ENCODE peak calls at places on chromosomes 13 and 19, in eight cellular contexts. One of them, this sample, is unnamed.

GRCh38 chr19:7917292-7918061 is 2.7 kb upstream of the SNAPC2 start:
- DNase-seq in heart left ventricle: no peak
- DNase-seq in AG09309: no peak
- DNase-seq in breast epithelium: no peak
- DNase-seq in keratinocyte: no peak
- DNase-seq in adrenal gland: no peak
- DNase-seq in heart right ventricle: no peak
- DNase-seq in fibroblast of mammary gland: peak
- DNase-seq in this sample: no peak

GRCh38 chr13:51804295-51805172 is 571 bp upstream of the DHRS12 start:
- DNase-seq in heart left ventricle: peak
- DNase-seq in AG09309: no peak
- DNase-seq in breast epithelium: peak
- DNase-seq in keratinocyte: no peak
- DNase-seq in adrenal gland: no peak
- DNase-seq in heart right ventricle: peak
- DNase-seq in fibroblast of mammary gland: no peak
- DNase-seq in this sample: no peak

GRCh38 chr13:59490651-59491050 is 673.1 kb downstream of the DIAPH3 start:
- DNase-seq in heart left ventricle: no peak
- DNase-seq in AG09309: no peak
- DNase-seq in breast epithelium: no peak
- DNase-seq in keratinocyte: no peak
- DNase-seq in adrenal gland: no peak
- DNase-seq in heart right ventricle: no peak
- DNase-seq in fibroblast of mammary gland: no peak
- DNase-seq in this sample: no peak

GRCh38 chr19:15180451-15181390 is 20.1 kb downstream of the NOTCH3 start:
- DNase-seq in heart left ventricle: peak
- DNase-seq in AG09309: no peak
- DNase-seq in breast epithelium: no peak
- DNase-seq in keratinocyte: no peak
- DNase-seq in adrenal gland: peak
- DNase-seq in heart right ventricle: peak
- DNase-seq in fibroblast of mammary gland: no peak
- DNase-seq in this sample: no peak

GRCh38 chr19:37519890-37520289 is 13.2 kb downstream of the ZNF793 start:
- DNase-seq in heart left ventricle: no peak
- DNase-seq in AG09309: no peak
- DNase-seq in breast epithelium: no peak
- DNase-seq in keratinocyte: peak
- DNase-seq in adrenal gland: no peak
- DNase-seq in heart right ventricle: no peak
- DNase-seq in fibroblast of mammary gland: peak
- DNase-seq in this sample: peak

GRCh38 chr13:105773887-105774538 is 761.4 kb downstream of the EFNB2 start:
- DNase-seq in heart left ventricle: no peak
- DNase-seq in AG09309: no peak
- DNase-seq in breast epithelium: no peak
- DNase-seq in keratinocyte: no peak
- DNase-seq in adrenal gland: no peak
- DNase-seq in heart right ventricle: no peak
- DNase-seq in fibroblast of mammary gland: peak
- DNase-seq in this sample: peak

GRCh38 chr19:48393559-48394330 is at the start of gene GRIN2D:
- DNase-seq in heart left ventricle: no peak
- DNase-seq in AG09309: no peak
- DNase-seq in breast epithelium: no peak
- DNase-seq in keratinocyte: no peak
- DNase-seq in adrenal gland: no peak
- DNase-seq in heart right ventricle: no peak
- DNase-seq in fibroblast of mammary gland: no peak
- DNase-seq in this sample: no peak

GRCh38 chr13:27182054-27182453 is 10.4 kb upstream of the USP12 start:
- DNase-seq in heart left ventricle: no peak
- DNase-seq in AG09309: no peak
- DNase-seq in breast epithelium: no peak
- DNase-seq in keratinocyte: no peak
- DNase-seq in adrenal gland: no peak
- DNase-seq in heart right ventricle: no peak
- DNase-seq in fibroblast of mammary gland: no peak
- DNase-seq in this sample: no peak

GRCh38 chr19:29690842-29691241 is 24.2 kb downstream of the C19orf12 start:
- DNase-seq in heart left ventricle: no peak
- DNase-seq in AG09309: no peak
- DNase-seq in breast epithelium: no peak
- DNase-seq in keratinocyte: peak
- DNase-seq in adrenal gland: no peak
- DNase-seq in heart right ventricle: no peak
- DNase-seq in fibroblast of mammary gland: peak
- DNase-seq in this sample: no peak

GRCh38 chr19:4049432-4049831 is 17.3 kb downstream of the ZBTB7A start:
- DNase-seq in heart left ventricle: peak
- DNase-seq in AG09309: no peak
- DNase-seq in breast epithelium: no peak
- DNase-seq in keratinocyte: no peak
- DNase-seq in adrenal gland: no peak
- DNase-seq in heart right ventricle: peak
- DNase-seq in fibroblast of mammary gland: no peak
- DNase-seq in this sample: no peak

GRCh38 chr19:49677901-49678674 is 1.0 kb downstream of the PRMT1 start:
- DNase-seq in heart left ventricle: peak
- DNase-seq in AG09309: no peak
- DNase-seq in breast epithelium: peak
- DNase-seq in keratinocyte: no peak
- DNase-seq in adrenal gland: peak
- DNase-seq in heart right ventricle: peak
- DNase-seq in fibroblast of mammary gland: peak
- DNase-seq in this sample: no peak

GRCh38 chr19:11641241-11641640 is 44.0 kb downstream of the ZNF627 start:
- DNase-seq in heart left ventricle: no peak
- DNase-seq in AG09309: no peak
- DNase-seq in breast epithelium: no peak
- DNase-seq in keratinocyte: no peak
- DNase-seq in adrenal gland: no peak
- DNase-seq in heart right ventricle: no peak
- DNase-seq in fibroblast of mammary gland: no peak
- DNase-seq in this sample: no peak

GRCh38 chr13:45328661-45329105 is 12.3 kb downstream of the TPT1 start:
- DNase-seq in heart left ventricle: no peak
- DNase-seq in AG09309: peak
- DNase-seq in breast epithelium: no peak
- DNase-seq in keratinocyte: no peak
- DNase-seq in adrenal gland: no peak
- DNase-seq in heart right ventricle: no peak
- DNase-seq in fibroblast of mammary gland: no peak
- DNase-seq in this sample: no peak

GRCh38 chr13:31699650-31700049 is 39.7 kb upstream of the RXFP2 start:
- DNase-seq in heart left ventricle: no peak
- DNase-seq in AG09309: no peak
- DNase-seq in breast epithelium: no peak
- DNase-seq in keratinocyte: no peak
- DNase-seq in adrenal gland: no peak
- DNase-seq in heart right ventricle: no peak
- DNase-seq in fibroblast of mammary gland: no peak
- DNase-seq in this sample: no peak

GRCh38 chr13:39516140-39516539 is 86.9 kb downstream of the LHFPL6 start:
- DNase-seq in heart left ventricle: peak
- DNase-seq in AG09309: no peak
- DNase-seq in breast epithelium: peak
- DNase-seq in keratinocyte: no peak
- DNase-seq in adrenal gland: no peak
- DNase-seq in heart right ventricle: peak
- DNase-seq in fibroblast of mammary gland: no peak
- DNase-seq in this sample: peak

GRCh38 chr19:8988204-8988603 is 22.0 kb downstream of the MUC16 start:
- DNase-seq in heart left ventricle: no peak
- DNase-seq in AG09309: no peak
- DNase-seq in breast epithelium: no peak
- DNase-seq in keratinocyte: no peak
- DNase-seq in adrenal gland: no peak
- DNase-seq in heart right ventricle: no peak
- DNase-seq in fibroblast of mammary gland: no peak
- DNase-seq in this sample: no peak

GRCh38 chr19:6718741-6719539 is 1.5 kb downstream of the C3 start:
- DNase-seq in heart left ventricle: no peak
- DNase-seq in AG09309: no peak
- DNase-seq in breast epithelium: no peak
- DNase-seq in keratinocyte: no peak
- DNase-seq in adrenal gland: peak
- DNase-seq in heart right ventricle: no peak
- DNase-seq in fibroblast of mammary gland: peak
- DNase-seq in this sample: no peak

GRCh38 chr19:34135401-34135800 is 36.9 kb upstream of the LSM14A start:
- DNase-seq in heart left ventricle: no peak
- DNase-seq in AG09309: no peak
- DNase-seq in breast epithelium: no peak
- DNase-seq in keratinocyte: no peak
- DNase-seq in adrenal gland: no peak
- DNase-seq in heart right ventricle: no peak
- DNase-seq in fibroblast of mammary gland: no peak
- DNase-seq in this sample: no peak

GRCh38 chr19:14114854-14115253 is 2.7 kb downstream of the PRKACA start:
- DNase-seq in heart left ventricle: peak
- DNase-seq in AG09309: no peak
- DNase-seq in breast epithelium: no peak
- DNase-seq in keratinocyte: no peak
- DNase-seq in adrenal gland: peak
- DNase-seq in heart right ventricle: peak
- DNase-seq in fibroblast of mammary gland: peak
- DNase-seq in this sample: no peak

GRCh38 chr13:111908391-111908790 is 158.6 kb upstream of the SOX1 start:
- DNase-seq in heart left ventricle: no peak
- DNase-seq in AG09309: no peak
- DNase-seq in breast epithelium: peak
- DNase-seq in keratinocyte: no peak
- DNase-seq in adrenal gland: no peak
- DNase-seq in heart right ventricle: no peak
- DNase-seq in fibroblast of mammary gland: no peak
- DNase-seq in this sample: no peak

GRCh38 chr19:27775395-27775794 is 1437.6 kb downstream of the UQCRFS1 start:
- DNase-seq in heart left ventricle: no peak
- DNase-seq in AG09309: no peak
- DNase-seq in breast epithelium: no peak
- DNase-seq in keratinocyte: no peak
- DNase-seq in adrenal gland: no peak
- DNase-seq in heart right ventricle: no peak
- DNase-seq in fibroblast of mammary gland: no peak
- DNase-seq in this sample: no peak
- TF ChIP-seq CTCF in heart left ventricle: no peak
- TF ChIP-seq CTCF in AG09309: no peak
- TF ChIP-seq CTCF in breast epithelium: no peak
- TF ChIP-seq CTCF in keratinocyte: no peak
- TF ChIP-seq CTCF in adrenal gland: no peak
- TF ChIP-seq CTCF in heart right ventricle: no peak
- TF ChIP-seq CTCF in fibroblast of mammary gland: no peak
- TF ChIP-seq CTCF in this sample: no peak

GRCh38 chr13:40983269-40983668 is 35.8 kb downstream of the ELF1 start:
- DNase-seq in heart left ventricle: no peak
- DNase-seq in AG09309: no peak
- DNase-seq in breast epithelium: no peak
- DNase-seq in keratinocyte: no peak
- DNase-seq in adrenal gland: no peak
- DNase-seq in heart right ventricle: no peak
- DNase-seq in fibroblast of mammary gland: peak
- DNase-seq in this sample: no peak
- H3K4me3 ChIP-seq in heart left ventricle: no peak
- H3K4me3 ChIP-seq in AG09309: no peak
- H3K4me3 ChIP-seq in breast epithelium: peak
- H3K4me3 ChIP-seq in keratinocyte: no peak
- H3K4me3 ChIP-seq in adrenal gland: peak
- H3K4me3 ChIP-seq in heart right ventricle: peak
- H3K4me3 ChIP-seq in fibroblast of mammary gland: no peak
- H3K4me3 ChIP-seq in this sample: no peak

DNA sequence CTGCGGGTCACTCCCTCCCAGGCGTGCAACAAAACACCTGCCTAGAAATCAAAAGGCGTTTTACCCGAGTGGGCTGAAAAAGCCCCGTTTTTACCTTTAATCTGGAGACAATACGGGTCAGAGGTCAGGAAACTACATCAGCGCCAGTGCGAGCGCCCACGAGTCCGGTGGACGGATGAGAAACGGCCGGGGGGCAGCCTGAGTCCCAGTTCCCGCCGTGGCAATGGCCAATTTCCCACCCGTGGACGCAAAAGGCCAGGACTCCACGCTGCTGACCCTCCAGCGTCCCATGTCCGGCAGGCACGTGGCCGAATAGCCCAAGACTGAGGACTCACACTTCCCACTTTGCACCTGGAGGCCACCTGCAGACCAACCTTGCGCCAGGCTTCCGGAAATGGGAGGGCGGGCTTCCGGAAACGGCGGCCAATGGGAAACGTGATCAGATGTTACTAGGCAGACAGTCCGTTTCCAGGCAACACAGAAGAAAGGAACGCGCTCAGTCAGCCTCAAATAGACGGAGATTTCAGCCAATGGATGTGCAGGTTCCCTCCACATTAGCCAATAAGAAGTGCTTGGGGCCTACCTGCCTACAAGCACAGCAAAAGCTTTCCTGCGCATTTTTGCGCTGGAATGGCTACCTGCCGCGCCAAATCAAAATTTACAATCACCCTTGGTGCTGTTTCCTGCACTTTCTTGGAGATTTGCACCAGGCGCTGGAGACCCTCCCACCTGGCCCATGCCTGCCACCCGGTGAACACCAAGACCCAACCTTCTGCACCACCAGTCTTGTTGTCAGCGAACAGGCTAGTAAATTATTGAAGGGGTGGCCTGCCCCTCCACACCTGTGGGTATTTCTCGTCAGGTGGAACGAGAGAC is 47.4 kb downstream of the ZFP14 start:
- DNase-seq in heart left ventricle: peak
- DNase-seq in AG09309: peak
- DNase-seq in breast epithelium: peak
- DNase-seq in keratinocyte: peak
- DNase-seq in adrenal gland: peak
- DNase-seq in heart right ventricle: peak
- DNase-seq in fibroblast of mammary gland: peak
- DNase-seq in this sample: peak
- TF ChIP-seq CTCF in heart left ventricle: no peak
- TF ChIP-seq CTCF in AG09309: peak
- TF ChIP-seq CTCF in breast epithelium: peak
- TF ChIP-seq CTCF in keratinocyte: peak
- TF ChIP-seq CTCF in adrenal gland: no peak
- TF ChIP-seq CTCF in heart right ventricle: no peak
- TF ChIP-seq CTCF in fibroblast of mammary gland: no peak
- TF ChIP-seq CTCF in this sample: peak

GRCh38 chr19:51916167-51916566 is 11.1 kb upstream of the ZNF613 start:
- DNase-seq in heart left ventricle: no peak
- DNase-seq in AG09309: no peak
- DNase-seq in breast epithelium: no peak
- DNase-seq in keratinocyte: no peak
- DNase-seq in adrenal gland: no peak
- DNase-seq in heart right ventricle: no peak
- DNase-seq in fibroblast of mammary gland: no peak
- DNase-seq in this sample: no peak

GRCh38 chr19:51921949-51922348 is 5.3 kb upstream of the ZNF613 start:
- DNase-seq in heart left ventricle: no peak
- DNase-seq in AG09309: no peak
- DNase-seq in breast epithelium: no peak
- DNase-seq in keratinocyte: no peak
- DNase-seq in adrenal gland: no peak
- DNase-seq in heart right ventricle: no peak
- DNase-seq in fibroblast of mammary gland: no peak
- DNase-seq in this sample: no peak

GRCh38 chr19:51915324-51915867 is 10.6 kb upstream of the ZNF649 start:
- DNase-seq in heart left ventricle: no peak
- DNase-seq in AG09309: no peak
- DNase-seq in breast epithelium: no peak
- DNase-seq in keratinocyte: no peak
- DNase-seq in adrenal gland: no peak
- DNase-seq in heart right ventricle: no peak
- DNase-seq in fibroblast of mammary gland: no peak
- DNase-seq in this sample: no peak

GRCh38 chr19:51919606-51920005 is 7.7 kb upstream of the ZNF613 start:
- DNase-seq in heart left ventricle: no peak
- DNase-seq in AG09309: no peak
- DNase-seq in breast epithelium: no peak
- DNase-seq in keratinocyte: no peak
- DNase-seq in adrenal gland: no peak
- DNase-seq in heart right ventricle: no peak
- DNase-seq in fibroblast of mammary gland: no peak
- DNase-seq in this sample: no peak
- H3K4me3 ChIP-seq in heart left ventricle: no peak
- H3K4me3 ChIP-seq in AG09309: no peak
- H3K4me3 ChIP-seq in breast epithelium: no peak
- H3K4me3 ChIP-seq in keratinocyte: no peak
- H3K4me3 ChIP-seq in adrenal gland: no peak
- H3K4me3 ChIP-seq in heart right ventricle: no peak
- H3K4me3 ChIP-seq in fibroblast of mammary gland: no peak
- H3K4me3 ChIP-seq in this sample: no peak